ENCODE peak calls at places on chromosomes 3 and 15, in five cellular contexts. P is ovary, K is uterus, X is transverse colon, U is adrenal gland. N is an unnamed sample.

GRCh38 chr15:31488437-31489204 is 162.0 kb downstream of the KLF13 start:
- DNase-seq in P (peak; percentile 68), K (peak; percentile 67), X (peak; percentile 75), U (peak; percentile 81), N (peak; percentile 93)

GRCh38 chr3:163745204-163745603 is 1333.1 kb downstream of the SI start:
- DNase-seq in P (no peak), K (no peak), X (no peak), U (no peak), N (no peak)

GRCh38 chr3:161148832-161149475 is 43.8 kb upstream of the B3GALNT1 start:
- DNase-seq in P (no peak), K (no peak), X (no peak), U (no peak), N (no peak)

GRCh38 chr3:112327371-112327951 is 5.5 kb upstream of the CD200 start:
- DNase-seq in P (peak; percentile 38), K (peak; percentile 51), X (no peak), U (no peak), N (peak; percentile 12)

GRCh38 chr3:107765524-107765923 is 242.8 kb downstream of the BBX start:
- DNase-seq in P (no peak), K (no peak), X (no peak), U (no peak), N (no peak)

GRCh38 chr3:46098319-46098761 is 71.1 kb upstream of the XCR1 start:
- DNase-seq in P (peak; percentile 53), K (peak; percentile 64), X (peak; percentile 41), U (peak; percentile 42), N (no peak)

GRCh38 chr3:67509471-67510075 is 144.8 kb downstream of the SUCLG2 start:
- DNase-seq in P (no peak), K (no peak), X (no peak), U (no peak), N (peak; percentile 12)

GRCh38 chr3:18443670-18444596 is 18.8 kb upstream of the SATB1 start:
- DNase-seq in P (peak; percentile 20), K (no peak), X (peak; percentile 31), U (no peak), N (no peak)

GRCh38 chr3:132135628-132136333 is 101.0 kb upstream of the CPNE4 start:
- DNase-seq in P (no peak), K (no peak), X (no peak), U (no peak), N (peak; percentile 70)

GRCh38 chr3:185280572-185281365 is 26.9 kb upstream of the EHHADH start:
- DNase-seq in P (no peak), K (no peak), X (no peak), U (no peak), N (peak; percentile 42)

GRCh38 chr3:176951586-176952292 is 245.5 kb downstream of the TBL1XR1 start:
- DNase-seq in P (no peak), K (no peak), X (no peak), U (no peak), N (no peak)

GRCh38 chr3:159499031-159499793 is 489.4 kb upstream of the IL12A start:
- DNase-seq in P (no peak), K (no peak), X (no peak), U (no peak), N (peak; percentile 9)

GRCh38 chr15:69600556-69601085 is 148.0 kb downstream of the RPLP1 start:
- DNase-seq in P (no peak), K (no peak), X (no peak), U (no peak), N (no peak)

GRCh38 chr3:59480486-59480995 is 430.7 kb upstream of the CFAP20DC start:
- DNase-seq in P (no peak), K (no peak), X (no peak), U (no peak), N (no peak)

GRCh38 chr3:81592101-81592500 is 169.3 kb downstream of the GBE1 start:
- DNase-seq in P (no peak), K (no peak), X (no peak), U (no peak), N (no peak)

GRCh38 chr3:175311404-175311803 is 452.3 kb downstream of the NAALADL2 start:
- DNase-seq in P (no peak), K (no peak), X (no peak), U (no peak), N (no peak)

GRCh38 chr3:120039642-120040610 is 54.3 kb downstream of the GSK3B start:
- DNase-seq in P (no peak), K (no peak), X (no peak), U (no peak), N (no peak)

GRCh38 chr3:169542347-169542751 is 121.2 kb downstream of the MECOM start:
- DNase-seq in P (no peak), K (no peak), X (no peak), U (no peak), N (no peak)

GRCh38 chr15:69226028-69226355 is 65.6 kb downstream of the GLCE start:
- DNase-seq in P (no peak), K (no peak), X (no peak), U (no peak), N (no peak)

GRCh38 chr15:80068578-80068977 is 9.1 kb downstream of the ZFAND6 start:
- DNase-seq in P (no peak), K (no peak), X (no peak), U (no peak), N (no peak)

GRCh38 chr3:65291448-65292091 is 603.8 kb upstream of the ADAMTS9 start:
- DNase-seq in P (no peak), K (no peak), X (no peak), U (no peak), N (no peak)

GRCh38 chr3:174937488-174937887 is 78.4 kb downstream of the NAALADL2 start:
- DNase-seq in P (no peak), K (no peak), X (no peak), U (no peak), N (no peak)

GRCh38 chr3:87810427-87810826 is 248.4 kb downstream of the CGGBP1 start:
- DNase-seq in P (no peak), K (no peak), X (no peak), U (no peak), N (no peak)

GRCh38 chr15:97680606-97681220 is 279.8 kb upstream of the ARRDC4 start:
- DNase-seq in P (no peak), K (no peak), X (peak; percentile 68), U (no peak), N (no peak)

DNA sequence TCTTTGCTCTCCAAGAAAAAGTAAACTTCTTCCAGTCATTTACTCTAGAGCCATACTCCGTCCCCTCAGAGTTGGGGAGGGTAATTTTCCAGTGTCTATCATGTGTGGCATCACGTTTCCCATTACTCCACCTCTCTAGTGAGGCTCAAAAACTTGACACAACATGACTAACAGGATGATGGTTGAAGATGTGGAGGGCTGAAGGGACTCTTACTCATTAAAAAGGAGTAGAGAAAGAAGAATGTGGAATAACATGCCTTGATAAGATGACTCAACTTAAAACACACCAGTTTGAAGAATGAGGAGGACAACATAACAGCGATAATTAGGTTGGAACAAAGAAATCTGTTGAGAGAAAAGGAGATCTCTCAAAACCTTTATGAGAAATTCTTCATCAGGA is 894.3 kb downstream of the OTOL1 start:
- DNase-seq in P (no peak), K (no peak), X (no peak), U (no peak), N (peak; percentile 21)
- TF ChIP-seq POLR2A in P (no peak), K (no peak), X (no peak), U (no peak), N (no peak)

GRCh38 chr3:101852983-101853382 is 3.7 kb downstream of the NFKBIZ start:
- DNase-seq in P (no peak), K (no peak), X (no peak), U (no peak), N (no peak)

GRCh38 chr3:101854608-101855304 is 5.4 kb downstream of the NFKBIZ start:
- DNase-seq in P (no peak), K (no peak), X (no peak), U (no peak), N (no peak)

GRCh38 chr3:101853971-101854370 is 4.7 kb downstream of the NFKBIZ start:
- DNase-seq in P (no peak), K (no peak), X (no peak), U (no peak), N (no peak)

GRCh38 chr3:101852315-101852714 is 3.0 kb downstream of the NFKBIZ start:
- DNase-seq in P (no peak), K (no peak), X (no peak), U (no peak), N (no peak)

DNA sequence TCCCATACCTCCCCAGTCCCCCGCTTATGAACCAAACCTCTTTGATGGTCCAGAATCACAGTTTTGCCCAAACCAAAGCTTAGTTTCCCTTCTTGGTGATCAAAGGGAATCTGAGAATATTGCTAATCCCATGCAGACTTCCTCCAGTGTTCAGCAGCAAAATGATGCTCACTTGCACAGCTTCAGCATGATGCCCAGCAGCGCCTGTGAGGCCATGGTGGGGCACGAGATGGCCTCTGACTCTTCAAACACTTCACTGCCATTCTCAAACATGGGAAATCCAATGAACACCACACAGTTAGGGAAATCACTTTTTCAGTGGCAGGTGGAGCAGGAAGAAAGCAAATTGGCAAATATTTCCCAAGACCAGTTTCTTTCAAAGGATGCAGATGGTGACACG is 4.2 kb downstream of the NFKBIZ start:
- DNase-seq in P (no peak), K (no peak), X (no peak), U (no peak), N (no peak)
- TF ChIP-seq POLR2A in P (no peak), K (no peak), X (no peak), U (no peak), N (no peak)

DNA sequence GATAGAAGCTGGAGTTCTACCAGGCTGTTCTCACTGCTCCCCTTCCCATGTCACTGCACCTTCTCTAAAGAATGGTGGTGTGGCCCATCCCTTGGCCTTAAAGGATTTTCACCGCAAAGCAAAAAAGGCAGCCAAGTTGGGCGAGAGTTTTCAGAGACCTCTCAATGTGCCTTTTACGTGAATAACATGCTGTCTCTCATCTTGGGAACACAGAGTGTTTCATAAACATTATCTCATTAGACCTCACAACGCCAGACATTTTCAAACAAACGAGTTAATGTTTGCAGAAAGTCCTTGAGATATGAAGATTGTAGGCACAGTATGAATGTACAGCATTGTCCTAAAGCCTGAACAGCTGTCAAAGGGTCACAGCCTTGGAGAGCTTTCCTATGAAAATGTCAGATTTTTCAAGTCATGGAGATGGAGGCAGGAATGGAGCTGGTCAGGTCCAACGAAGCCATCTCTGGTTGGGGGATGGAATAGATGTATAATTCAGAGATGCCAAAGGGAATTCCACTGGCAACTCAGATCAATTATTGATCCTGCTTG is 21.3 kb downstream of the TM4SF1 start:
- DNase-seq in P (no peak), K (no peak), X (no peak), U (no peak), N (no peak)
- TF ChIP-seq POLR2A in P (no peak), K (no peak), X (no peak), U (no peak), N (no peak)

DNA sequence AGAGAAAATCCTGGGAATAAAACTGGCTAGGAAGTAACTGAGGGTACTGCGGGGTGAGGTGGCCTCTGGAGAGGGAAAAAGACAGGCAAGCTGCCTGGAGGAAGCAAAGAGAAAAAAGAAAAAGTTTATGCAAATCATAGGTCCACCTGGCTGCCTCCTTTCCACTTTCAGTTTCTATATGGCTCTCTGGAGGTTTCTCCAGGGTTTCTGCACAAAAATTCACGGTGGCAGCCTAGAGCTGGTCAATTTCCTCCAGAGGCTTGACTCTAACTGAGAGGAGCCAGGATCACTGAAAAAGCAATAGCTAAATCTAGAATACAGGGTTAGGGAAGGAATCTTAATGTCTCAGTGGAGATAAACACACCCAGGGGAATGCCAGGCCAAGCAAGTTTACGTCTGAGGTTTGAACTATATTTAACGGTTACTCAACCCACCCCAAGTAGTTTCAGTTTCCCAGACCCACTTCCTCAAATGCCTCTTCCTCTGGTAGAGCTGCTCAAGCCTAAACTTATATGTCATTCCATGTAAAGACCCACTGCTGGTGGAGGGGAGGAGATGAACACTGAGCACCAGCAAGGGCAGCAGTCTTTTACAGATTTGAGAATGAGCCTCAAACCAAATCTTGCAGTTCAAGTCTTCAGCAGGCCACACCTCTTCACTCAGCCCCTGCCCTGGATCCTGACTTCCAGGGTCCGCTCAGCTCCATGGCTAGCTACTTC is 5.7 kb downstream of the LYSMD2 start:
- DNase-seq in P (no peak), K (no peak), X (peak; percentile 28), U (no peak), N (no peak)
- TF ChIP-seq POLR2A in P (no peak), K (no peak), X (no peak), U (no peak), N (no peak)